ENCODE peak calls at places on chromosomes 7 and 10, in eight cellular contexts. Y is PC-3; L is psoas muscle; N is uterus; M is ovary; E is cardiac muscle cell; W is CD8-positive, alpha-beta T cell; C is heart left ventricle. S is an unnamed sample.

GRCh38 chr7:14902589-14902963 is at the start of gene DGKB:
- DNase-seq in W (no peak), M (no peak), N (peak), C (peak), E (peak), L (peak), Y (no peak), S (no peak)

GRCh38 chr7:70178787-70179186 is 580.5 kb downstream of the AUTS2 start:
- DNase-seq in W (no peak), E (no peak), Y (peak), M (no peak), L (no peak), N (no peak), C (no peak), S (no peak)

GRCh38 chr7:74317146-74317782 is 28.1 kb downstream of the CLIP2 start:
- DNase-seq in N (no peak), W (no peak), M (no peak), C (no peak), L (no peak), E (no peak), Y (no peak), S (no peak)

GRCh38 chr7:24840543-24840942 is 83.3 kb upstream of the GSDME start:
- DNase-seq in E (no peak), M (no peak), N (no peak), C (no peak), W (no peak), L (no peak), Y (no peak), S (no peak)

GRCh38 chr10:57593983-57594573 is 673.6 kb downstream of the IPMK start:
- DNase-seq in C (no peak), N (no peak), Y (peak), M (no peak), E (no peak), W (no peak), L (no peak), S (no peak)

GRCh38 chr7:111942450-111943081 is 263.6 kb downstream of the DOCK4 start:
- DNase-seq in L (no peak), C (no peak), M (no peak), W (no peak), N (no peak), Y (no peak), E (no peak), S (no peak)

GRCh38 chr7:133053321-133053891 is 28.5 kb downstream of the CHCHD3 start:
- DNase-seq in W (no peak), N (peak), C (no peak), E (no peak), L (no peak), Y (peak), M (no peak), S (peak)

GRCh38 chr10:82206831-82207230 is 331.8 kb downstream of the NRG3 start:
- DNase-seq in C (no peak), E (no peak), N (no peak), W (no peak), M (no peak), L (no peak), Y (no peak), S (no peak)

DNA sequence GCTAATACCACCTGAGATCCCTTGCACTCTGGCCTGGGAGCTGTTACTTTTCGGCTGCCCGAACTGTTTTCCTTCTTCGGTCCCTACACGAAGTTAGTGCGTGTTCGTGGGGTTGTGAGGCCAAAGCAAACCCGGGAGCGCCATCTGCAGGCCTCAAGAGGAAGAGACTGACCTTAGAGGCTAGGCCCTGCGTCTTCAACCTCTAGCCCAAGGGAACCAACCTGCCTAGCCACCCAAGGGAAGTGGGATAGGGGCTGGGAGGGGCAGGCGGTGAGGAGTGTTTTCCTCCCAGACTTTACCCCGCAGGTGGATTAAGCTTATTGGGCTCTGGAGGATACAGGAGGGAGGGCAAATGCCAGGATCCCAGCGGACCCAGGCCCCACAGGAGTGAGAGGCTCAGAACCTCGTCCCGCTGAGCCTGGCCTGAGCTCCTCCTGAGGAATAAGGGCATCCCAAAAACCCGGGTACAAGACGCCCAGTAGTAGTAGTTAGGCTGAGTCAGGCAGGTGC is 1.7 kb upstream of the PAX2 start:
- DNase-seq in M (no peak), E (peak), L (no peak), W (peak), Y (peak), N (no peak), C (no peak), S (peak)
- TF ChIP-seq CTCF in M (no peak), E (peak), L (peak), W (peak), Y (peak), N (peak), C (peak), S (peak)

GRCh38 chr10:110500515-110500905 is 2.8 kb downstream of the DUSP5 start:
- DNase-seq in L (no peak), C (no peak), Y (peak), W (no peak), N (peak), E (peak), M (no peak), S (no peak)
- H3K4me3 ChIP-seq in L (no peak), C (peak), Y (peak), W (no peak), N (no peak), E (peak), M (no peak), S (peak)

DNA sequence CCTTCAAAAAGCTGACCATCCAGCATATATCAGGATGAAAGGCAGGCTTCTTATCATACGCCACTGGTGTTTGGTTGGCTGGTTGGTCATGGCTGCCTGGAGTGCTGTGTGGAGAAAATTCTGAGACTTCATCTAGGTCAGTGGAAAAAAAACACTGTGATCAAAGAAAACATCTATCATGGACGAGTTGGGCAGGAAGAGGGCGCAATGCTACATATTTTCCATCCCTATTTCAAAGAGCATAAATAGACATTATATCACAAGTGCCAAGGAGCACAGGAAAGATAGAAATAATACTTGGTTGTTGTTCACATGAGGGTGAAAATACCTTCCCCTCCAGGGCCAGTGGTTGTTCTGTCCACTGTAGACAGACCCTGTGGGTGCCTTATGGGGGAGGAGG is 128.4 kb upstream of the PLPP4 start:
- DNase-seq in L (no peak), Y (no peak), W (no peak), E (no peak), N (no peak), M (no peak), C (no peak), S (no peak)
- TF ChIP-seq CTCF in L (no peak), Y (peak), W (no peak), E (no peak), N (no peak), M (no peak), C (no peak), S (no peak)

GRCh38 chr10:88082391-88082790 is 219.0 kb downstream of the PTEN start:
- DNase-seq in Y (no peak), W (no peak), L (no peak), M (no peak), C (no peak), N (no peak), E (no peak), S (peak)
- H3K4me3 ChIP-seq in Y (no peak), W (no peak), L (no peak), M (no peak), C (no peak), N (no peak), E (no peak), S (peak)

DNA sequence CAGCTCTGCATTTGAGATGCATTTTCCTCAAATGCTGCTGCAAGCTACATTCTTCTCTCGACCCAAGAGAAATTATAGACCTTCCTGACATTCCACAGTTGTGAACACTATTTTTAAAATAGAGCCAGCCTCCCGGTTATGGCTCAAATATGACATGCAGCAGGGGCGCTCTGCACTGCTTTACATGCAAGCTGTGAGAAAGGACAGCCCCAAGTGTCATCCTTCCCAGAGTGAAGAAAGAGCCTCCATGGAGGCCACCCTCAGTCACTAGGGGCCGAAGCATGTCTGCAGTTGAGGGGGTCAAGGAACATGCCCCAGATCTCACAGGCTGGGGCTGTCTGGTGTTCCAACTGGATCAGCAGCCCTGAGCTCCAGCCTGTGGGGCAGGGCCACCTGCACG is 63.9 kb upstream of the CHST15 start:
- DNase-seq in E (no peak), C (no peak), W (no peak), L (peak), M (no peak), Y (no peak), N (no peak), S (no peak)
- TF ChIP-seq CTCF in E (no peak), C (no peak), W (no peak), L (no peak), M (no peak), Y (no peak), N (no peak), S (no peak)